ENCODE peak calls at places on chromosome 11, in nine cellular contexts. N is T-helper 17 cell; P is activated T-cell treated with anti-CD3 and anti-CD28 coated beads, Interleukin-2, amount 50 U/mL, for 4 hours; M is T-cell; U is upper lobe of right lung; L is activated naive CD4-positive, alpha-beta T cell treated with anti-CD3 and anti-CD28 coated beads, Interleukin-2, amount 50 U/mL, for 72 hours; C is Right ventricle myocardium inferior; G is body of pancreas; F is left lobe of liver. Q is an unnamed sample.

GRCh38 chr11:118135051-118135795 is 17.4 kb downstream of the SCN4B start:
- ATAC-seq in N (no peak), P (no peak), M (no peak), U (no peak), L (no peak), C (no peak), G (no peak), F (no peak), Q (no peak)

GRCh38 chr11:61472868-61473267 is 35.7 kb upstream of the LRRC10B start:
- ATAC-seq in N (no peak), P (no peak), M (no peak), U (peak), L (no peak), C (peak), G (no peak), F (no peak), Q (no peak)

GRCh38 chr11:112852141-112852853 is 108.9 kb upstream of the NCAM1 start:
- ATAC-seq in N (no peak), P (no peak), M (no peak), U (no peak), L (no peak), C (peak), G (no peak), F (no peak), Q (no peak)

GRCh38 chr11:129701706-129702105 is 113.9 kb upstream of the TMEM45B start:
- ATAC-seq in N (no peak), P (no peak), M (no peak), U (no peak), L (no peak), C (no peak), G (no peak), F (no peak), Q (no peak)

GRCh38 chr11:9714540-9714939 is 50.7 kb downstream of the SWAP70 start:
- ATAC-seq in N (no peak), P (no peak), M (no peak), U (no peak), L (peak), C (no peak), G (no peak), F (no peak), Q (no peak)

GRCh38 chr11:95695181-95695580 is 94.4 kb downstream of the FAM76B start:
- ATAC-seq in N (no peak), P (no peak), M (no peak), U (no peak), L (no peak), C (no peak), G (no peak), F (no peak), Q (no peak)

GRCh38 chr11:67673902-67674301 is 521 bp downstream of the ALDH3B2 start:
- ATAC-seq in N (no peak), P (no peak), M (no peak), U (no peak), L (no peak), C (no peak), G (peak), F (no peak), Q (no peak)

GRCh38 chr11:117701781-117702180 is 95.2 kb downstream of the DSCAML1 start:
- ATAC-seq in N (no peak), P (no peak), M (no peak), U (no peak), L (no peak), C (no peak), G (no peak), F (no peak), Q (no peak)

GRCh38 chr11:122137081-122137793 is 21.2 kb upstream of the BLID start:
- ATAC-seq in N (no peak), P (no peak), M (no peak), U (no peak), L (no peak), C (peak), G (peak), F (no peak), Q (no peak)

GRCh38 chr11:68528630-68529029 is 68.1 kb downstream of the PPP6R3 start:
- ATAC-seq in N (peak), P (peak), M (peak), U (peak), L (peak), C (no peak), G (no peak), F (no peak), Q (peak)

GRCh38 chr11:70210516-70210915 is 7.4 kb downstream of the FADD start:
- ATAC-seq in N (no peak), P (no peak), M (no peak), U (no peak), L (peak), C (no peak), G (no peak), F (no peak), Q (no peak)

GRCh38 chr11:67435031-67435726 is 2.3 kb downstream of the PTPRCAP start:
- ATAC-seq in N (no peak), P (no peak), M (no peak), U (no peak), L (no peak), C (no peak), G (no peak), F (no peak), Q (no peak)

GRCh38 chr11:132895340-132895739 is 637.0 kb downstream of the OPCML start:
- ATAC-seq in N (no peak), P (no peak), M (no peak), U (no peak), L (no peak), C (no peak), G (no peak), F (peak), Q (no peak)

GRCh38 chr11:45212566-45213315 is 66.3 kb downstream of the PRDM11 start:
- ATAC-seq in N (no peak), P (no peak), M (no peak), U (no peak), L (no peak), C (no peak), G (no peak), F (no peak), Q (no peak)

GRCh38 chr11:119599864-119600593 is 129.0 kb downstream of the NECTIN1 start:
- ATAC-seq in N (no peak), P (no peak), M (no peak), U (no peak), L (no peak), C (no peak), G (no peak), F (no peak), Q (peak)

GRCh38 chr11:24496728-24497396 is at the start of gene LUZP2:
- ATAC-seq in N (no peak), P (no peak), M (no peak), U (peak), L (no peak), C (peak), G (peak), F (no peak), Q (peak)

GRCh38 chr11:128058580-128059208 is 528.7 kb downstream of the ETS1 start:
- ATAC-seq in N (no peak), P (peak), M (peak), U (no peak), L (peak), C (no peak), G (no peak), F (no peak), Q (no peak)

GRCh38 chr11:79834015-79834414 is 393.2 kb upstream of the TENM4 start:
- ATAC-seq in N (no peak), P (no peak), M (no peak), U (no peak), L (no peak), C (no peak), G (no peak), F (no peak), Q (no peak)

GRCh38 chr11:2480874-2481220 is 36.0 kb downstream of the KCNQ1 start:
- ATAC-seq in N (no peak), P (peak), M (peak), U (peak), L (peak), C (peak), G (no peak), F (peak), Q (peak)

GRCh38 chr11:65871811-65872548 is 620 bp downstream of the EFEMP2 start:
- ATAC-seq in N (no peak), P (no peak), M (no peak), U (peak), L (no peak), C (peak), G (peak), F (no peak), Q (no peak)

GRCh38 chr11:128506384-128506783 is 81.0 kb downstream of the ETS1 start:
- ATAC-seq in N (no peak), P (peak), M (peak), U (no peak), L (peak), C (no peak), G (no peak), F (no peak), Q (no peak)

GRCh38 chr11:57777969-57778317 is 16.3 kb downstream of the CTNND1 start:
- ATAC-seq in N (no peak), P (no peak), M (no peak), U (no peak), L (no peak), C (no peak), G (peak), F (peak), Q (no peak)

GRCh38 chr11:66782726-66783125 is 53.7 kb upstream of the SPTBN2 start:
- ATAC-seq in N (no peak), P (no peak), M (no peak), U (no peak), L (no peak), C (no peak), G (no peak), F (no peak), Q (no peak)

GRCh38 chr11:35412285-35412684 is 7.1 kb downstream of the SLC1A2 start:
- ATAC-seq in N (no peak), P (no peak), M (no peak), U (no peak), L (no peak), C (no peak), G (no peak), F (peak), Q (no peak)

GRCh38 chr11:109945626-109946321 is 147.4 kb upstream of the ZC3H12C start:
- ATAC-seq in N (peak), P (peak), M (no peak), U (no peak), L (peak), C (no peak), G (peak), F (peak), Q (peak)

GRCh38 chr11:8287297-8288070 is 23.8 kb upstream of the LMO1 start:
- ATAC-seq in N (no peak), P (no peak), M (no peak), U (no peak), L (no peak), C (no peak), G (no peak), F (no peak), Q (no peak)

GRCh38 chr11:33617672-33618362 is 82.8 kb downstream of the C11orf91 start:
- ATAC-seq in N (no peak), P (no peak), M (no peak), U (no peak), L (no peak), C (no peak), G (no peak), F (no peak), Q (no peak)

GRCh38 chr11:13868710-13869403 is 93.7 kb upstream of the SPON1 start:
- ATAC-seq in N (peak), P (peak), M (peak), U (no peak), L (peak), C (no peak), G (no peak), F (no peak), Q (no peak)

GRCh38 chr11:74345420-74345819 is 34.0 kb upstream of the P4HA3 start:
- ATAC-seq in N (no peak), P (no peak), M (no peak), U (no peak), L (no peak), C (no peak), G (no peak), F (no peak), Q (no peak)

GRCh38 chr11:297666-298405 is 1.5 kb downstream of the IFITM5 start:
- ATAC-seq in N (peak), P (peak), M (peak), U (peak), L (peak), C (peak), G (peak), F (peak), Q (peak)

GRCh38 chr11:2427721-2428321 is 16.5 kb downstream of the TRPM5 start:
- ATAC-seq in N (peak), P (no peak), M (peak), U (no peak), L (peak), C (no peak), G (peak), F (peak), Q (no peak)

GRCh38 chr11:115530752-115531151 is 26.5 kb upstream of the CADM1 start:
- ATAC-seq in N (no peak), P (no peak), M (no peak), U (no peak), L (no peak), C (no peak), G (no peak), F (no peak), Q (no peak)

GRCh38 chr11:44604171-44604581 is 38.7 kb downstream of the CD82 start:
- ATAC-seq in N (no peak), P (no peak), M (no peak), U (no peak), L (no peak), C (no peak), G (no peak), F (no peak), Q (peak)

GRCh38 chr11:57428643-57429042 is 1.7 kb upstream of the SLC43A3 start:
- ATAC-seq in N (no peak), P (no peak), M (no peak), U (no peak), L (no peak), C (no peak), G (no peak), F (no peak), Q (no peak)

GRCh38 chr11:45048870-45049825 is 97.3 kb upstream of the PRDM11 start:
- ATAC-seq in N (no peak), P (no peak), M (no peak), U (no peak), L (no peak), C (peak), G (peak), F (peak), Q (no peak)

GRCh38 chr11:12223771-12224536 is 113.6 kb downstream of the MICAL2 start:
- ATAC-seq in N (peak), P (peak), M (peak), U (peak), L (peak), C (no peak), G (no peak), F (no peak), Q (no peak)

GRCh38 chr11:76236092-76237026 is 30.1 kb upstream of the WNT11 start:
- ATAC-seq in N (no peak), P (peak), M (peak), U (peak), L (peak), C (peak), G (peak), F (peak), Q (peak)

Q was measured in stimulated activated memory B cell treated with anti-CD40 and anti-IgM and Interleukin-4, amounts not matched to agents 10 μg/mL and 1 μg/mL and 100 μg/mL, for 72 hours.